ENCODE peak calls at places on chromosomes 4 and X, in seven cellular contexts. H is choroid plexus epithelial cell, P is astrocyte of the cerebellum, D is HFFc6, K is mammary epithelial cell, Q is nephron progenitor cell, I is endothelial cell of umbilical vein. M is an unnamed sample.

GRCh38 chr4:80240976-80241375 is 25.5 kb upstream of the FGF5 start:
- DNase-seq in H (no peak), P (no peak), D (no peak), K (peak), Q (no peak), I (no peak), M (no peak)

GRCh38 chr4:169985881-169986280 is 40.3 kb downstream of the MFAP3L start:
- DNase-seq in H (no peak), P (no peak), D (no peak), K (no peak), Q (no peak), I (no peak), M (no peak)

GRCh38 chr4:106421441-106422296 is 53.1 kb upstream of the GIMD1 start:
- DNase-seq in H (peak), P (no peak), D (peak), K (peak), Q (no peak), I (no peak), M (no peak)

GRCh38 chrX:121191779-121192178 is 144.4 kb downstream of the GLUD2 start:
- DNase-seq in H (no peak), P (no peak), D (no peak), K (no peak), Q (no peak), I (no peak), M (no peak)

GRCh38 chr4:85127653-85128052 is 161.2 kb upstream of the WDFY3 start:
- DNase-seq in H (peak), P (no peak), D (peak), K (peak), Q (peak), I (peak), M (no peak)

GRCh38 chrX:20315140-20315539 is 48.4 kb upstream of the RPS6KA3 start:
- DNase-seq in H (no peak), P (no peak), D (no peak), K (peak), Q (no peak), I (no peak), M (no peak)

GRCh38 chrX:131273024-131273423 is 16.1 kb downstream of the IGSF1 start:
- DNase-seq in H (no peak), P (no peak), D (no peak), K (no peak), Q (no peak), I (no peak), M (no peak)

GRCh38 chr4:103718993-103719319 is 829 bp downstream of the TACR3 start:
- DNase-seq in H (no peak), P (no peak), D (no peak), K (no peak), Q (peak), I (no peak), M (no peak)

GRCh38 chrX:83469551-83469950 is 38.5 kb upstream of the POU3F4 start:
- DNase-seq in H (peak), P (peak), D (no peak), K (peak), Q (peak), I (no peak), M (no peak)

GRCh38 chrX:51420610-51421009 is 75.8 kb downstream of the NUDT11 start:
- DNase-seq in H (peak), P (peak), D (peak), K (peak), Q (peak), I (peak), M (peak)

GRCh38 chr4:14749910-14750309 is 252.4 kb upstream of the CPEB2 start:
- DNase-seq in H (peak), P (no peak), D (no peak), K (peak), Q (no peak), I (no peak), M (peak)

GRCh38 chr4:141391771-141392170 is 171.1 kb downstream of the ZNF330 start:
- DNase-seq in H (no peak), P (no peak), D (peak), K (peak), Q (no peak), I (no peak), M (no peak)

GRCh38 chrX:115030635-115031034 is 13.2 kb upstream of the IL13RA2 start:
- DNase-seq in H (no peak), P (no peak), D (no peak), K (peak), Q (no peak), I (no peak), M (no peak)

GRCh38 chr4:10971800-10972398 is 287.3 kb upstream of the CLNK start:
- DNase-seq in H (no peak), P (no peak), D (no peak), K (peak), Q (no peak), I (no peak), M (no peak)

GRCh38 chrX:49230500-49231232 is 2.5 kb downstream of the CACNA1F start:
- DNase-seq in H (no peak), P (no peak), D (no peak), K (no peak), Q (peak), I (no peak), M (no peak)

GRCh38 chr4:171430495-171430894 is 382.7 kb upstream of the GALNTL6 start:
- DNase-seq in H (no peak), P (no peak), D (no peak), K (no peak), Q (no peak), I (no peak), M (no peak)

GRCh38 chr4:78480286-78480685 is 71.3 kb upstream of the ANXA3 start:
- DNase-seq in H (no peak), P (no peak), D (no peak), K (no peak), Q (no peak), I (no peak), M (no peak)

GRCh38 chrX:144715356-144715755 is 531.9 kb upstream of the SPANXN1 start:
- DNase-seq in H (no peak), P (no peak), D (no peak), K (no peak), Q (no peak), I (no peak), M (no peak)

GRCh38 chrX:68681443-68681941 is 34.0 kb downstream of the STARD8 start:
- DNase-seq in H (peak), P (peak), D (peak), K (peak), Q (no peak), I (no peak), M (peak)

GRCh38 chr4:123547167-123547817 is 150.7 kb downstream of the SPRY1 start:
- DNase-seq in H (no peak), P (no peak), D (no peak), K (peak), Q (peak), I (no peak), M (no peak)

GRCh38 chr4:139265654-139266053 is 14.4 kb downstream of the MGARP start:
- DNase-seq in H (no peak), P (no peak), D (no peak), K (no peak), Q (no peak), I (no peak), M (no peak)

GRCh38 chr4:117324851-117325491 is 239.6 kb upstream of the TRAM1L1 start:
- DNase-seq in H (peak), P (peak), D (no peak), K (peak), Q (no peak), I (no peak), M (peak)

GRCh38 chr4:7027913-7028312 is 15.3 kb upstream of the TADA2B start:
- DNase-seq in H (no peak), P (no peak), D (no peak), K (no peak), Q (no peak), I (no peak), M (no peak)

GRCh38 chrX:10847333-10847732 is 226.9 kb upstream of the MID1 start:
- DNase-seq in H (no peak), P (no peak), D (no peak), K (no peak), Q (no peak), I (no peak), M (no peak)

GRCh38 chr4:94941706-94942105 is 184.0 kb downstream of the BMPR1B start:
- DNase-seq in H (no peak), P (no peak), D (no peak), K (no peak), Q (no peak), I (no peak), M (no peak)

GRCh38 chr4:169009281-169010124 is 552 bp downstream of the CBR4 start:
- DNase-seq in H (peak), P (no peak), D (peak), K (peak), Q (peak), I (peak), M (peak)

GRCh38 chrX:71251456-71251973 is 2.4 kb downstream of the ZMYM3 start:
- DNase-seq in H (peak), P (no peak), D (no peak), K (no peak), Q (no peak), I (no peak), M (no peak)

GRCh38 chr4:76744253-76744921 is 153.6 kb downstream of the SOWAHB start:
- DNase-seq in H (peak), P (no peak), D (peak), K (no peak), Q (no peak), I (peak), M (peak)

GRCh38 chr4:158314756-158315487 is 104.6 kb downstream of the TMEM144 start:
- DNase-seq in H (peak), P (peak), D (peak), K (peak), Q (no peak), I (peak), M (peak)

GRCh38 chr4:177051473-177052060 is 258.1 kb upstream of the NEIL3 start:
- DNase-seq in H (peak), P (no peak), D (no peak), K (peak), Q (peak), I (peak), M (no peak)
- TF ChIP-seq CTCF in H (peak), P (peak), D (peak), K (peak), Q (peak), I (peak), M (peak)

GRCh38 chr4:165707126-165707525 is 165.9 kb upstream of the TLL1 start:
- DNase-seq in H (no peak), P (no peak), D (no peak), K (no peak), Q (no peak), I (no peak), M (no peak)
- TF ChIP-seq CTCF in H (no peak), P (no peak), D (no peak), K (no peak), Q (no peak), I (no peak), M (no peak)

GRCh38 chr4:175772170-175772685 is 39.8 kb downstream of the GPM6A start:
- DNase-seq in H (no peak), P (no peak), D (no peak), K (no peak), Q (no peak), I (no peak), M (no peak)

GRCh38 chr4:175770555-175770954 is 41.5 kb downstream of the GPM6A start:
- DNase-seq in H (no peak), P (no peak), D (no peak), K (no peak), Q (no peak), I (no peak), M (no peak)

DNA sequence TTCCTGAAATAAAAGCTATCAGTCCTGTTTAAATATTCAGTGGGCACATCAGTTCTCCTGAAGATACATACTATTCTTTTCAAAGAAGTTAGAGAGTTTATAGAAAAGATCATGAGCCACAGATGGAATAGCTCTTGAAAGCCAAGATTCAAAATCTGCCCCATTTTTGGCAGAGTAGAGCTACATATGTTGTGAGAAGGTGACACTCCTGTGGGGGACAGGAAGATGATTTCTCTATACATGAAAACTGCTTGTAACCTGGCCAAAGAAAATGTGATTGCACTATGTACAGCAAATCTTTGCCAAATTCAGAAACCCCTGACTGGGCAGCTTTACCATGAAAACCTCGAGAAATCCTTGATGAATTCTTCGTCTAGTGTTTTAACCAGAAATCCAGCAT is 44.9 kb downstream of the GPM6A start:
- DNase-seq in H (no peak), P (no peak), D (no peak), K (no peak), Q (no peak), I (no peak), M (no peak)
- TF ChIP-seq CTCF in H (no peak), P (no peak), D (no peak), K (no peak), Q (no peak), I (no peak), M (no peak)

GRCh38 chr4:40992472-40993298 is 221.7 kb downstream of the APBB2 start:
- DNase-seq in H (peak), P (no peak), D (peak), K (peak), Q (no peak), I (peak), M (peak)
- TF ChIP-seq CTCF in H (no peak), P (no peak), D (no peak), K (no peak), Q (no peak), I (no peak), M (no peak)

GRCh38 chr4:119627267-119628190 is 1.1 kb downstream of the PDE5A start:
- DNase-seq in H (peak), P (no peak), D (peak), K (peak), Q (peak), I (peak), M (peak)
- TF ChIP-seq CTCF in H (peak), P (peak), D (peak), K (peak), Q (no peak), I (peak), M (no peak)